ENCODE peak calls at places on chromosome 12, in nine cellular contexts. One of them, this sample, is unnamed.

GRCh38 chr12:115185529-115185928 is 501.6 kb upstream of the TBX3 start:
- DNase-seq in foreskin fibroblast: peak; percentile 42
- DNase-seq in WERI-Rb-1: no peak
- DNase-seq in H9: no peak
- DNase-seq in left lung: no peak
- DNase-seq in tibial artery: no peak
- DNase-seq in OCI-LY7: no peak
- DNase-seq in AG04449: no peak
- DNase-seq in activated B cell treated with CpG ODN at 0.5 μM for 24 hours: no peak
- DNase-seq in this sample: no peak

GRCh38 chr12:54324617-54325441 is at the start of gene COPZ1:
- DNase-seq in AG04449: peak; percentile 100
- DNase-seq in activated B cell treated with CpG ODN at 0.5 μM for 24 hours: peak; percentile 77
- DNase-seq in OCI-LY7: peak; percentile 99
- DNase-seq in tibial artery: peak; percentile 97
- DNase-seq in WERI-Rb-1: peak; percentile 97
- DNase-seq in foreskin fibroblast: peak; percentile 98
- DNase-seq in left lung: peak; percentile 94
- DNase-seq in H9: peak; percentile 99
- DNase-seq in this sample: peak; percentile 92

GRCh38 chr12:5521456-5522325 is 89.8 kb downstream of the NTF3 start:
- DNase-seq in AG04449: no peak
- DNase-seq in left lung: peak; percentile 41
- DNase-seq in WERI-Rb-1: no peak
- DNase-seq in tibial artery: no peak
- DNase-seq in foreskin fibroblast: no peak
- DNase-seq in H9: peak; percentile 24
- DNase-seq in OCI-LY7: no peak
- DNase-seq in activated B cell treated with CpG ODN at 0.5 μM for 24 hours: no peak
- DNase-seq in this sample: no peak

GRCh38 chr12:107404981-107405380 is 280.6 kb upstream of the PWP1 start:
- DNase-seq in foreskin fibroblast: no peak
- DNase-seq in AG04449: no peak
- DNase-seq in WERI-Rb-1: peak; percentile 67
- DNase-seq in left lung: no peak
- DNase-seq in H9: peak; percentile 63
- DNase-seq in OCI-LY7: peak; percentile 58
- DNase-seq in activated B cell treated with CpG ODN at 0.5 μM for 24 hours: no peak
- DNase-seq in tibial artery: no peak
- DNase-seq in this sample: no peak

GRCh38 chr12:55687746-55688145 is 20.0 kb downstream of the ITGA7 start:
- DNase-seq in H9: no peak
- DNase-seq in WERI-Rb-1: no peak
- DNase-seq in OCI-LY7: no peak
- DNase-seq in foreskin fibroblast: no peak
- DNase-seq in activated B cell treated with CpG ODN at 0.5 μM for 24 hours: no peak
- DNase-seq in AG04449: no peak
- DNase-seq in left lung: no peak
- DNase-seq in tibial artery: no peak
- DNase-seq in this sample: no peak

GRCh38 chr12:130799051-130799450 is 40.0 kb downstream of the STX2 start:
- DNase-seq in OCI-LY7: no peak
- DNase-seq in WERI-Rb-1: no peak
- DNase-seq in tibial artery: no peak
- DNase-seq in H9: no peak
- DNase-seq in left lung: no peak
- DNase-seq in activated B cell treated with CpG ODN at 0.5 μM for 24 hours: no peak
- DNase-seq in foreskin fibroblast: no peak
- DNase-seq in AG04449: no peak
- DNase-seq in this sample: no peak

GRCh38 chr12:17342381-17342961 is 736.5 kb upstream of the LMO3 start:
- DNase-seq in OCI-LY7: no peak
- DNase-seq in activated B cell treated with CpG ODN at 0.5 μM for 24 hours: no peak
- DNase-seq in tibial artery: no peak
- DNase-seq in WERI-Rb-1: no peak
- DNase-seq in H9: no peak
- DNase-seq in left lung: no peak
- DNase-seq in foreskin fibroblast: no peak
- DNase-seq in AG04449: no peak
- DNase-seq in this sample: no peak

GRCh38 chr12:26971963-26972362 is 33.7 kb downstream of the FGFR1OP2 start:
- DNase-seq in activated B cell treated with CpG ODN at 0.5 μM for 24 hours: no peak
- DNase-seq in H9: no peak
- DNase-seq in WERI-Rb-1: no peak
- DNase-seq in foreskin fibroblast: no peak
- DNase-seq in left lung: no peak
- DNase-seq in AG04449: no peak
- DNase-seq in tibial artery: no peak
- DNase-seq in OCI-LY7: peak; percentile 29
- DNase-seq in this sample: no peak

GRCh38 chr12:57096748-57097553 is 8.0 kb downstream of the NAB2 start:
- DNase-seq in OCI-LY7: no peak
- DNase-seq in AG04449: no peak
- DNase-seq in foreskin fibroblast: no peak
- DNase-seq in tibial artery: no peak
- DNase-seq in H9: no peak
- DNase-seq in WERI-Rb-1: no peak
- DNase-seq in activated B cell treated with CpG ODN at 0.5 μM for 24 hours: no peak
- DNase-seq in left lung: no peak
- DNase-seq in this sample: no peak

GRCh38 chr12:53820503-53820902 is 68.7 kb upstream of the CISTR start:
- DNase-seq in foreskin fibroblast: peak; percentile 67
- DNase-seq in left lung: no peak
- DNase-seq in OCI-LY7: no peak
- DNase-seq in tibial artery: no peak
- DNase-seq in AG04449: no peak
- DNase-seq in WERI-Rb-1: no peak
- DNase-seq in H9: no peak
- DNase-seq in activated B cell treated with CpG ODN at 0.5 μM for 24 hours: no peak
- DNase-seq in this sample: no peak

GRCh38 chr12:41936333-41936732 is 208.3 kb downstream of the GXYLT1 start:
- DNase-seq in foreskin fibroblast: no peak
- DNase-seq in activated B cell treated with CpG ODN at 0.5 μM for 24 hours: no peak
- DNase-seq in H9: no peak
- DNase-seq in OCI-LY7: no peak
- DNase-seq in tibial artery: no peak
- DNase-seq in WERI-Rb-1: no peak
- DNase-seq in AG04449: no peak
- DNase-seq in left lung: no peak
- DNase-seq in this sample: no peak

GRCh38 chr12:47854531-47854930 is 34.8 kb upstream of the HDAC7 start:
- DNase-seq in OCI-LY7: no peak
- DNase-seq in tibial artery: no peak
- DNase-seq in activated B cell treated with CpG ODN at 0.5 μM for 24 hours: no peak
- DNase-seq in H9: no peak
- DNase-seq in WERI-Rb-1: no peak
- DNase-seq in foreskin fibroblast: no peak
- DNase-seq in AG04449: no peak
- DNase-seq in left lung: no peak
- DNase-seq in this sample: no peak

GRCh38 chr12:52308807-52309425 is 12.3 kb downstream of the KRT83 start:
- DNase-seq in OCI-LY7: no peak
- DNase-seq in activated B cell treated with CpG ODN at 0.5 μM for 24 hours: no peak
- DNase-seq in foreskin fibroblast: no peak
- DNase-seq in H9: no peak
- DNase-seq in left lung: no peak
- DNase-seq in tibial artery: no peak
- DNase-seq in AG04449: no peak
- DNase-seq in WERI-Rb-1: no peak
- DNase-seq in this sample: no peak
- TF ChIP-seq CTCF in OCI-LY7: no peak
- TF ChIP-seq CTCF in activated B cell treated with CpG ODN at 0.5 μM for 24 hours: no peak
- TF ChIP-seq CTCF in foreskin fibroblast: no peak
- TF ChIP-seq CTCF in H9: no peak
- TF ChIP-seq CTCF in left lung: no peak
- TF ChIP-seq CTCF in tibial artery: no peak
- TF ChIP-seq CTCF in AG04449: no peak
- TF ChIP-seq CTCF in WERI-Rb-1: no peak
- TF ChIP-seq CTCF in this sample: no peak

GRCh38 chr12:80470403-80470802 is 26.4 kb downstream of the PTPRQ start:
- DNase-seq in OCI-LY7: no peak
- DNase-seq in WERI-Rb-1: no peak
- DNase-seq in activated B cell treated with CpG ODN at 0.5 μM for 24 hours: no peak
- DNase-seq in tibial artery: no peak
- DNase-seq in left lung: no peak
- DNase-seq in H9: peak; percentile 35
- DNase-seq in foreskin fibroblast: no peak
- DNase-seq in AG04449: no peak
- DNase-seq in this sample: no peak
- TF ChIP-seq CTCF in OCI-LY7: no peak
- TF ChIP-seq CTCF in WERI-Rb-1: no peak
- TF ChIP-seq CTCF in activated B cell treated with CpG ODN at 0.5 μM for 24 hours: no peak
- TF ChIP-seq CTCF in tibial artery: no peak
- TF ChIP-seq CTCF in left lung: no peak
- TF ChIP-seq CTCF in H9: no peak
- TF ChIP-seq CTCF in foreskin fibroblast: no peak
- TF ChIP-seq CTCF in AG04449: no peak
- TF ChIP-seq CTCF in this sample: no peak

GRCh38 chr12:7156259-7157197 is 26.4 kb downstream of the CLSTN3 start:
- DNase-seq in WERI-Rb-1: no peak
- DNase-seq in H9: no peak
- DNase-seq in tibial artery: no peak
- DNase-seq in AG04449: no peak
- DNase-seq in foreskin fibroblast: no peak
- DNase-seq in left lung: no peak
- DNase-seq in activated B cell treated with CpG ODN at 0.5 μM for 24 hours: no peak
- DNase-seq in OCI-LY7: no peak
- DNase-seq in this sample: no peak
- TF ChIP-seq CTCF in WERI-Rb-1: no peak
- TF ChIP-seq CTCF in H9: no peak
- TF ChIP-seq CTCF in tibial artery: no peak
- TF ChIP-seq CTCF in AG04449: no peak
- TF ChIP-seq CTCF in foreskin fibroblast: no peak
- TF ChIP-seq CTCF in left lung: no peak
- TF ChIP-seq CTCF in activated B cell treated with CpG ODN at 0.5 μM for 24 hours: no peak
- TF ChIP-seq CTCF in OCI-LY7: no peak
- TF ChIP-seq CTCF in this sample: no peak

GRCh38 chr12:52035926-52036325 is 15.3 kb upstream of the NR4A1 start:
- DNase-seq in foreskin fibroblast: no peak
- DNase-seq in activated B cell treated with CpG ODN at 0.5 μM for 24 hours: no peak
- DNase-seq in OCI-LY7: no peak
- DNase-seq in WERI-Rb-1: no peak
- DNase-seq in left lung: no peak
- DNase-seq in H9: no peak
- DNase-seq in AG04449: no peak
- DNase-seq in tibial artery: no peak
- DNase-seq in this sample: no peak

GRCh38 chr12:52036587-52037171 is 14.6 kb upstream of the NR4A1 start:
- DNase-seq in foreskin fibroblast: peak; percentile 69
- DNase-seq in OCI-LY7: peak; percentile 84
- DNase-seq in AG04449: no peak
- DNase-seq in activated B cell treated with CpG ODN at 0.5 μM for 24 hours: peak; percentile 85
- DNase-seq in left lung: peak; percentile 93
- DNase-seq in WERI-Rb-1: peak; percentile 81
- DNase-seq in H9: peak; percentile 78
- DNase-seq in tibial artery: peak; percentile 88
- DNase-seq in this sample: no peak

GRCh38 chr12:52033506-52034258 is 17.6 kb upstream of the NR4A1 start:
- DNase-seq in H9: no peak
- DNase-seq in activated B cell treated with CpG ODN at 0.5 μM for 24 hours: peak; percentile 35
- DNase-seq in AG04449: no peak
- DNase-seq in tibial artery: no peak
- DNase-seq in foreskin fibroblast: no peak
- DNase-seq in WERI-Rb-1: no peak
- DNase-seq in left lung: no peak
- DNase-seq in OCI-LY7: peak; percentile 18
- DNase-seq in this sample: no peak

GRCh38 chr12:52038447-52038846 is 12.8 kb upstream of the NR4A1 start:
- DNase-seq in H9: no peak
- DNase-seq in AG04449: no peak
- DNase-seq in activated B cell treated with CpG ODN at 0.5 μM for 24 hours: no peak
- DNase-seq in tibial artery: no peak
- DNase-seq in foreskin fibroblast: no peak
- DNase-seq in WERI-Rb-1: no peak
- DNase-seq in OCI-LY7: no peak
- DNase-seq in left lung: no peak
- DNase-seq in this sample: no peak

DNA sequence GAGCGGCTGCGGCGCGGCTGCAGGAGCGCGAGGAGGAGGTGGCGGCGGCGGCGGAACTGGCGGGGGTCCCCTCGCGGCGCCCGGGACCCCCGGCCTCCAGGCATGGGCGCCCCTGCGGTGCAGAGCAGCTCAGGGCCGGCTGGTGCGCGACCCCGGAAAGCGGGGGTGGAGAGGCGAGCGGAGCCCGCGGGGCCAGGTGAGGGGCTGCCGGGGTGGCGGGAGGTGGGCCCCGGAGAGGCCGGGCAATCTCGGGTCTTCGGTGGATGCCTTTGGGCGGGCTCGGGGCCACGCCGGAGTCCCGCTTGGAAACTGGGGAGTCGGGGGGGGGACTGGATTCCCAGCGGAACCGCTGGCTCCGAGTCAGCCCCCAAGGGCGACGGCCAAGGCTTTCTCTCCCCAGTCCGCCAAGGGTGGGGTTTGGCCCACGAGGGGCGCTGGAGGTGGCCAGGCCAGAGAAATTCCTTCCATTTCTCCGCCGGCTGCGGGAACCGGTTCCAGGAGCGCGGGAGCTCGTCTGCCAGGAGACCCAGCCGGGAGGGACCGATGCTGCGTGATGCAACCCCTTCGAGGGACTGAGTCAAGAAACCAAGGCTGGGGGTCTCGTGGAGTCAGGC is 13.9 kb upstream of the NR4A1 start:
- DNase-seq in OCI-LY7: peak; percentile 52
- DNase-seq in activated B cell treated with CpG ODN at 0.5 μM for 24 hours: peak; percentile 54
- DNase-seq in left lung: peak; percentile 82
- DNase-seq in tibial artery: peak; percentile 79
- DNase-seq in foreskin fibroblast: no peak
- DNase-seq in WERI-Rb-1: peak; percentile 47
- DNase-seq in AG04449: no peak
- DNase-seq in H9: peak; percentile 61
- DNase-seq in this sample: no peak
- TF ChIP-seq CTCF in OCI-LY7: peak; percentile 15
- TF ChIP-seq CTCF in activated B cell treated with CpG ODN at 0.5 μM for 24 hours: no peak
- TF ChIP-seq CTCF in left lung: no peak
- TF ChIP-seq CTCF in tibial artery: no peak
- TF ChIP-seq CTCF in foreskin fibroblast: no peak
- TF ChIP-seq CTCF in WERI-Rb-1: peak; percentile 11
- TF ChIP-seq CTCF in AG04449: peak; percentile 10
- TF ChIP-seq CTCF in H9: peak; percentile 18
- TF ChIP-seq CTCF in this sample: peak; percentile 18

GRCh38 chr12:20865873-20866272 is 55.4 kb downstream of the SLCO1B3 start:
- DNase-seq in WERI-Rb-1: no peak
- DNase-seq in foreskin fibroblast: no peak
- DNase-seq in tibial artery: no peak
- DNase-seq in left lung: no peak
- DNase-seq in OCI-LY7: no peak
- DNase-seq in AG04449: no peak
- DNase-seq in activated B cell treated with CpG ODN at 0.5 μM for 24 hours: no peak
- DNase-seq in H9: no peak
- DNase-seq in this sample: no peak

GRCh38 chr12:20868277-20868676 is 57.8 kb downstream of the SLCO1B3 start:
- DNase-seq in H9: no peak
- DNase-seq in activated B cell treated with CpG ODN at 0.5 μM for 24 hours: no peak
- DNase-seq in AG04449: no peak
- DNase-seq in left lung: no peak
- DNase-seq in foreskin fibroblast: no peak
- DNase-seq in tibial artery: no peak
- DNase-seq in WERI-Rb-1: no peak
- DNase-seq in OCI-LY7: no peak
- DNase-seq in this sample: no peak

GRCh38 chr12:20863056-20863455 is 52.6 kb downstream of the SLCO1B3 start:
- DNase-seq in tibial artery: no peak
- DNase-seq in OCI-LY7: no peak
- DNase-seq in left lung: no peak
- DNase-seq in WERI-Rb-1: no peak
- DNase-seq in H9: no peak
- DNase-seq in activated B cell treated with CpG ODN at 0.5 μM for 24 hours: no peak
- DNase-seq in AG04449: no peak
- DNase-seq in foreskin fibroblast: no peak
- DNase-seq in this sample: no peak
- TF ChIP-seq CTCF in tibial artery: no peak
- TF ChIP-seq CTCF in OCI-LY7: no peak
- TF ChIP-seq CTCF in left lung: no peak
- TF ChIP-seq CTCF in WERI-Rb-1: no peak
- TF ChIP-seq CTCF in H9: peak; percentile 42
- TF ChIP-seq CTCF in activated B cell treated with CpG ODN at 0.5 μM for 24 hours: no peak
- TF ChIP-seq CTCF in AG04449: no peak
- TF ChIP-seq CTCF in foreskin fibroblast: no peak
- TF ChIP-seq CTCF in this sample: no peak